ENCODE peak calls at places on chromosomes 16 and 17, in five cellular contexts. G is pancreas; K is CD8-positive, alpha-beta memory T cell; O is heart right ventricle; Q is HCT116. P is an unnamed sample.

GRCh38 chr17:50443492-50444051 is 17.6 kb downstream of the ACSF2 start:
- DNase-seq in O (no peak), G (no peak), Q (no peak), K (no peak), P (peak; percentile 74)

GRCh38 chr17:9003355-9004131 is 17.8 kb upstream of the NTN1 start:
- DNase-seq in G (no peak), O (peak; percentile 26), K (no peak), Q (no peak), P (peak; percentile 66)

GRCh38 chr16:29852654-29853053 is 10.4 kb downstream of the CDIPT start:
- DNase-seq in G (no peak), K (no peak), O (no peak), Q (no peak), P (no peak)

GRCh38 chr16:84823926-84824325 is 4.1 kb downstream of the CRISPLD2 start:
- DNase-seq in Q (no peak), G (no peak), K (no peak), O (no peak), P (no peak)

GRCh38 chr17:35010093-35010492 is 29.8 kb downstream of the LIG3 start:
- DNase-seq in G (no peak), O (no peak), Q (no peak), K (no peak), P (no peak)

GRCh38 chr16:31130899-31131298 is 4.6 kb downstream of the PRSS8 start:
- DNase-seq in G (peak; percentile 96), O (no peak), K (no peak), Q (no peak), P (no peak)

GRCh38 chr16:56257260-56257659 is 66.0 kb downstream of the GNAO1 start:
- DNase-seq in Q (no peak), O (peak; percentile 70), K (no peak), G (peak; percentile 37), P (peak; percentile 71)

GRCh38 chr17:80474933-80475915 is 1.2 kb downstream of the NPTX1 start:
- DNase-seq in G (peak; percentile 17), Q (no peak), K (peak; percentile 10), O (no peak), P (no peak)

GRCh38 chr17:55263565-55264272 is 1.0 kb upstream of the HLF start:
- DNase-seq in O (no peak), G (no peak), Q (no peak), K (no peak), P (no peak)

GRCh38 chr17:4557626-4558310 is 2.6 kb upstream of the MYBBP1A start:
- DNase-seq in K (no peak), G (no peak), Q (no peak), O (no peak), P (no peak)

GRCh38 chr16:19389246-19389645 is 28.4 kb upstream of the TMC5 start:
- DNase-seq in K (no peak), O (peak; percentile 14), Q (no peak), G (peak; percentile 58), P (peak; percentile 73)

GRCh38 chr16:11016993-11017392 is 72.6 kb downstream of the CLEC16A start:
- DNase-seq in G (no peak), Q (peak; percentile 32), O (peak; percentile 69), K (no peak), P (peak; percentile 71)

GRCh38 chr16:1773703-1774455 is 945 bp upstream of the MRPS34 start:
- DNase-seq in Q (no peak), G (peak; percentile 46), K (no peak), O (no peak), P (peak; percentile 72)

GRCh38 chr16:70444249-70445063 is 5.6 kb upstream of the ST3GAL2 start:
- DNase-seq in G (no peak), K (no peak), Q (no peak), O (no peak), P (peak; percentile 18)

GRCh38 chr16:49593423-49594040 is 219.9 kb downstream of the C16orf78 start:
- DNase-seq in G (no peak), Q (no peak), K (no peak), O (no peak), P (no peak)

GRCh38 chr17:66301864-66302741 is at the start of gene PRKCA:
- DNase-seq in K (peak; percentile 77), Q (peak; percentile 29), G (peak; percentile 84), O (peak; percentile 81), P (peak; percentile 94)

GRCh38 chr16:84237994-84238750 is 1.6 kb downstream of the KCNG4 start:
- DNase-seq in G (no peak), Q (no peak), O (no peak), K (no peak), P (no peak)

DNA sequence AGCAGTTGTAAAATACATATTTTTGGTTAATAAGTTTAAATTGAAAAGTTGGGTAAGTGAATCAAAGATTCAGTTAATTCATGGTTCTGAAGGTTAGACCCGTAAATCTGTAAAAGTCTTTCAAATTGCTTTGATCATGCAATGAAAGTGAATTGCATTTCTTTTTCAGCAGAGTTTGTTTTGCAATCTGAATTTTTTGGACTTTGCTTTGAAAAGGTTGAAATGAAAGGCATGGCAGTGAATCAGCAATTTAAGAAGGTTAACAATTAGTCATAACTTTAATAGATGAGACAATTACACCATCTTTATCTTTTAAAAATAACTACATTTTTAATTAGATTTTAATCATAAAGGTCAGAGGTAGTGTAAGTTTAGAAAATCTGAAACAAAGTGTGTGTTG is 310.9 kb upstream of the KCNJ16 start:
- DNase-seq in O (no peak), K (no peak), G (no peak), Q (no peak), P (no peak)
- H3K27ac ChIP-seq in O (no peak overlapping the region), K (no peak overlapping the region), G (no peak overlapping the region), Q (no peak overlapping the region), P (no peak overlapping the region)

DNA sequence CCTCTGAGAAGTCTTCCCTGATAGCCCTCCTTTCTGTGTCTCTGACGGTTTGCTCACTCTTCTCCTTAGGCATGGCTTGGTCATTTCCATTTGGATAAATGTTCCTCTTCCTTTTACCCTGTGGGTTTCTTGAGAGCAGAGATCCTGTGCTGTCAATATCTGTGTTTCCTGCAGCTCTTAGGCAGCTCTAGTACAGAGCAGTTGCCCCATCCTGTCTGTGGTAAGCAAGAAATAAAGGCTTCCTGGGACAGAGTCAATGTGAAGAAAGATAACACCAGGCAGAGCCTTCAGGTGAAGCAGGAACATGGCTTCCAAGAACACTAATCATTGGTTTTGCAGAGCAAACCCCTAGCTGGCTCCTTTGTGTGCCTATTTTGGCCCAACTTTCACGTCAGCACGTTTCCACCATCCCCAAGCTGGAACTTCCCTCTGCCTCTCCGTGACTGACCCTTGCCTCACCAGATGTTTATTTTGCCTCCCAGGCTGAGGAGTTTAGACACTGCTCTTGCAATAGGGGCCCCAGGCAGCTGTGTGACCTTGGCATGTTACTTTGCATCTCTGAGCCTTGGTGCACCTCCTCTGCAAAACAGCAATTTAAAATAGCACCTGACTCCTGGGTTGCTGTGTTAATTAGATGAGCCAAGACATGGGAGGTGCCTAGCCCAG is 49.6 kb upstream of the SIAH1 start:
- DNase-seq in O (no peak), Q (no peak), G (no peak), K (no peak), P (no peak)
- H3K4me1 ChIP-seq in O (no peaks in the 10 kb centered on the region), Q (no peaks in the 10 kb centered on the region), G (no peaks in the 10 kb centered on the region), K (no peaks in the 10 kb centered on the region), P (no peaks in the 10 kb centered on the region)

DNA sequence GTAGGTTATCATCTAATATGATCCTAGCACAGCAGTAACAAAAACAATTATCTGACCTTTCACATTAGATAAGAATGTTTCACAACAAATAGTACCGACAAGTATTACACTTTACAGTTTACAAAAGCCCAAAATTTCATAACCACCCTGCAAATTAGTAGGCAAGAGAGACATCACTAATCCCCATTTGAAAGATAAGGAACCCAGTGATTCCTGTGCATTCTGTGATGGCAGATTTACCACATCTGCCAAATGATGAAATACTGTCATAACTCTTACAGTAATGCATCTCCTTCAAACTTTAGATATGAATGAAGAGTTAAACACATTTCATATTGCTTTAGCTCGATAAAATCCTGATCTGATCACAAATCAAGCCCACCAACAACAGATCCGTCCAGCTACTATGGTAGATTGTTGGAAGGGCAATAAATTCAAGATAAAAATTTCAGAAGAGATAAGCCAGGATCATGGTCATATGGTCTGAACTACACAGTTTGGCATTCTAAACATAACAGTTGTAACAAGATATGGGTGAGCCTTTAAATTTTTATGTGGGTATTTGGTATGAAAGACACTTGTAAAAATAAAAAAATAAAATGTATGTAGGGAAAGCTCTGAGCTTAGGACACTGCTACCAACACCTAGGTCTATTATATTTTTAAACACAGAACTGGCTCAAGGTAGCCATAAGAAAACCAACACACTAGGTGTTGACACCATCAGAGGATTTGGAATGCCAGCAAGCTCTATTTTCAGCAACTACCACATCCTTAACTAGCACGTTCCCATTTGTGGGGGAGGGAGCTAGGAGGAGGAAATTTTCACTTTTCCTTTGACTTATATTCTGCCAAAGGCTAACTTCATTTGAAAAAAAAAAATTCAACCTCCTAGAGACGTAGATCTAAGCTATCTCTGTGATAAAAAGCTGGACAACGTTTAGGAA is 9.3 kb downstream of the YWHAE start:
- DNase-seq in Q (no peak), G (no peak), K (no peak), O (no peak), P (no peak)
- H3K27ac ChIP-seq in Q (no peak overlapping the region), G (peak overlapping the region; percentile 5), K (no peak overlapping the region), O (peak overlapping the region; percentile 16), P (peak overlapping the region; percentile 42)

GRCh38 chr17:27539152-27539551 is 82.9 kb downstream of the KSR1 start:
- DNase-seq in G (peak; percentile 62), K (no peak), O (no peak), Q (no peak), P (peak; percentile 30)

GRCh38 chr17:27539794-27540193 is 83.5 kb downstream of the KSR1 start:
- DNase-seq in K (no peak), Q (no peak), O (no peak), G (no peak), P (no peak)

GRCh38 chr17:27541326-27542023 is 85.2 kb downstream of the KSR1 start:
- DNase-seq in Q (no peak), K (no peak), O (no peak), G (no peak), P (no peak)

GRCh38 chr17:27538156-27538955 is 82.1 kb downstream of the KSR1 start:
- DNase-seq in K (no peak), G (no peak), O (no peak), Q (no peak), P (peak; percentile 19)

DNA sequence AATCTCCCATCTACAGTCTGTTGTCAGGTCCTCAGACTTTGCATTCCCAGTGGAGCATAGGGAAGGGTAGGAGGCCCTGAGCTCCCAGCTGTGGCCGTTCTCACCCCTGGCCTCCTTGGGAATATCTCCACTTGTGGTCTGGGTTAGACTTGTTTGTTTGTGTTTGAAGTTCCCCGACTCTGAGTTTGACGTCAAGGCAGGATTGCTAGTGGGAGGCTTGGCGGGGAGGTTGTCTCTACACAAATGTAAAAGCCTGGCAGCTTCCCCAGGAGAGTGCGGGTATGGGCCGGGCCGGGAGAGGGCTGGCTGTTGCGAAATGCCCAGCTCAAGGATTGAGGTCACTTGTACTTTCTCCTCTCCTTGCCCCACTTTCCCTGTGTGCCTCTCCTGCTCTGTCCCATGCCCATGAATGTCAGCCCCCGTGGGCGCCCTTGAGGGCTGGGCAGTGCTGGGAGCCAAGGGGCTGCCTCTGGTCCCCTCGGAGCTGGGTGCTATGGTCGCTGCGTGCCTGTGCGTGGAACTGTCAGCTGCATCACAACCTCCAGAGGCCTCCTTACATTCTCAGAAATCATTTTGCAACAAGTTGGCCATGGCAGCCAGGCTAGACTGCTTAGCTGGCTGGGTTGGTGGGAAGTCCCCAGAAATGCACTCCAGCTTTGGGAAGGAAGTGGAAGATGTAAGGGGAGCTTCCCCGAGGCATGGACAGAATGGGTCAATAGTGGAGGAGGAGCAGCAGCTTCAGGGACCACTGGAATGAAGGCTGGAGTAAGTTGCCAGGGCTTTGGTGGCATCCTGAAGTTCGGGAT is 84.3 kb downstream of the KSR1 start:
- DNase-seq in O (peak; percentile 71), Q (no peak), G (peak; percentile 95), K (no peak), P (peak; percentile 95)
- H3K4me1 ChIP-seq in O (peaks cover 5% of the 10 kb centered on the region), Q (peaks cover 8% of the 10 kb centered on the region), G (peaks cover 69% of the 10 kb centered on the region), K (peaks cover 16% of the 10 kb centered on the region), P (peaks cover 10% of the 10 kb centered on the region)